ENCODE peak calls at places on chromosomes 13 and 19, in eight cellular contexts. B is choroid plexus epithelial cell, M is right atrium auricular region, N is uterus, V is mucosa of descending colon, P is body of pancreas, R is cardiac fibroblast, Z is prostate gland. U is an unnamed sample.

GRCh38 chr13:82698941-82699340 is 1183.3 kb downstream of the SLITRK1 start:
- DNase-seq in B (no peak), M (no peak), N (no peak), V (no peak), P (no peak), R (no peak), Z (no peak), U (no peak)

GRCh38 chr13:105139380-105140285 is 1395.8 kb downstream of the EFNB2 start:
- DNase-seq in B (peak; percentile 8), M (peak; percentile 59), N (no peak), V (peak; percentile 55), P (no peak), R (peak; percentile 50), Z (no peak), U (peak; percentile 37)

GRCh38 chr13:107322228-107322627 is 754.3 kb upstream of the ARGLU1 start:
- DNase-seq in B (no peak), M (no peak), N (no peak), V (no peak), P (no peak), R (no peak), Z (no peak), U (no peak)

GRCh38 chr13:79423801-79424642 is 18.0 kb upstream of the RBM26 start:
- DNase-seq in B (peak; percentile 77), M (no peak), N (no peak), V (no peak), P (no peak), R (peak; percentile 78), Z (no peak), U (no peak)

GRCh38 chr19:13825489-13826475 is 30.5 kb downstream of the ZSWIM4 start:
- DNase-seq in B (no peak), M (no peak), N (no peak), V (peak; percentile 63), P (no peak), R (peak; percentile 32), Z (no peak), U (no peak)

GRCh38 chr13:48369988-48370387 is 42.9 kb downstream of the LPAR6 start:
- DNase-seq in B (no peak), M (no peak), N (no peak), V (no peak), P (no peak), R (peak; percentile 3), Z (no peak), U (no peak)

GRCh38 chr19:39199025-39199424 is 2.3 kb downstream of the NCCRP1 start:
- DNase-seq in B (peak; percentile 37), M (no peak), N (peak; percentile 48), V (no peak), P (peak; percentile 95), R (peak; percentile 52), Z (no peak), U (no peak)

GRCh38 chr19:3366761-3367571 is 583 bp downstream of the NFIC start:
- DNase-seq in B (peak; percentile 51), M (no peak), N (peak; percentile 72), V (peak; percentile 66), P (peak; percentile 73), R (no peak), Z (peak; percentile 63), U (no peak)

GRCh38 chr19:18096258-18096657 is 1.3 kb upstream of the MAST3 start:
- DNase-seq in B (no peak), M (no peak), N (no peak), V (no peak), P (no peak), R (no peak), Z (no peak), U (no peak)

GRCh38 chr19:18099623-18099995 is 2.0 kb downstream of the MAST3 start:
- DNase-seq in B (no peak), M (no peak), N (no peak), V (no peak), P (no peak), R (no peak), Z (no peak), U (no peak)

GRCh38 chr19:18097993-18098890 is 664 bp downstream of the MAST3 start:
- DNase-seq in B (no peak), M (no peak), N (no peak), V (no peak), P (no peak), R (no peak), Z (no peak), U (no peak)

GRCh38 chr19:18098891-18099622 is 1.5 kb downstream of the MAST3 start:
- DNase-seq in B (no peak), M (no peak), N (no peak), V (peak; percentile 81), P (no peak), R (no peak), Z (no peak), U (peak; percentile 30)

DNA sequence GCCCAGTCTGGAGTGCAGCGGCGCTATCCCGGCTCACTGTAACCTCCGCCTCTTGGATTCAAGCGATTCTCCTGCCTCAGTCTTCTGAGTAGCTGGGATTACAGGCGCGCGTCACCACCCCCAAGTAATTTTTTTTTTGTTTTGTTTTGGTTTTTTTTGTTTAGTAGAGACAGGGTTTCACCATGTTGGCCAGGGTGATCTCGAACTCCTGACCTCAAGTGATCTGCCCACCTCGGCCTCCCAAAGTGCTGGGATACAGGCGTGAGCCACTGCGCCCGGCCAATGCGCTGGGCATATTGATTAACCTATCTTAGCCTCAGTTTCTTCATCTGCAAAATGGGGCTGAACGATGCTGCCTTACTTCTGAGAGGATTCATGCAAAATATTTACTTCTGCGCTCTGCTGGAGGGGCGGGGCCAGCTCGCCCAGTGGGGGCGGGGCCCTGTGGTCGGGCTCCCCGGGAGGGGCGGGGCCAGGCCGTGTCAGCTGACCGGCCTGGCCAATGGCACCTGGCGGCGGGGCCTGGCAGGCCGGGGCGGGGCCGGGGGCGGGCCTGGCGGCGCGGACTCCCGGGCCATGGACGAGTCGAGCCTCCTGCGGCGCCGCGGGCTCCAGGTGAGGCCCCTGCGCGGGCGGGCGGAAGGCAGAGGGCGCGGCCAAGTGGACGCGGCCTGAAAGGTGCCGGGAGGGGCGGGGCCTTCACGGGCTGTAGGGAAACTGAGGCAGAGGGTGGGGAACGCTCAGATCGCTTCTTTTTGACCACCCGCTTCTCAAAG is at the start of gene MAST3:
- DNase-seq in B (peak; percentile 86), M (peak; percentile 78), N (peak; percentile 59), V (peak; percentile 94), P (peak; percentile 95), R (peak; percentile 79), Z (peak; percentile 78), U (peak; percentile 86)
- H3K4me3 ChIP-seq in B (peak within 1 kb of the TSS; percentile 56), M (peak within 1 kb of the TSS; percentile 27), N (peak within 1 kb of the TSS; percentile 28), V (no peak within 1 kb of the TSS), P (peak within 1 kb of the TSS; percentile 40), R (peak within 1 kb of the TSS; percentile 56), Z (peak within 1 kb of the TSS; percentile 35), U (peak within 1 kb of the TSS; percentile 56)

DNA sequence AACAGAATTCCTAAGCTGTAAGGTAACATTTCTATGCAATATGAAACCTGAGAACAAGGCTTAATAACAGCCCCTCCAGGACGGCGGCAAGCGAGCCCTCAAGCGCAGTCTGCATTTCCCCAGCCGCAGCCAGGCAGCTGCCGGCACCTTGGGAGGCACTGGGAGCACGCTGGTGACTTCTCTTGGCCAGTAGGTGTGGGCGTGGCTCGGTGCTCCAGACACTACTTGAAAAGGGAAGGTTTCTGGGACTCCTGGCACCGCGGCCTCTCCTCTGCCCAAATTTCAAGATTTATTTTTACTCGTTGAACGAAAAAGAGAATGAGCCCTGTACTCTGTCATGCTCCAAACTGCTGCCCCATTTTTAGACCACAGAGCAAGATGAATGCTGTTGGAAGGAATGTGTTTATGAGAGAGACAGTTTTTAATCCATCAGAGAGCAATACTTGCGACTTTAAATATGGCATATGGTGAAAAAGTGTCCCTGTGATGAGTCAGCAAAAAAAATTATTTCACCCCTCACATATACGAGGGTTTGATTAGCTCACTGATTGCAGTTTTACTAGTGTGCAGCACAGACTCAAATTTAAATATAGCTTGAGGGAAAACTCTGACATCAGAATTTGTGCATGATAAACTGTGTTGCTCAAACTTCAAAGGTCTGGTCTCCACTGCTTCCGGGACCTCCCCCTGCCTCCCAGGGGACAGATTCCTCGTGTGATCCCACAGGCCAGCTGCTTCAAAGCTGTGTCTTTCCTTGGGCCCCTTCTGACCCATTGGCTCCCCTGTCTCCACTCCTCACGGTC is 81.3 kb downstream of the COL4A2 start:
- DNase-seq in B (peak; percentile 92), M (no peak), N (peak; percentile 66), V (peak; percentile 34), P (no peak), R (peak; percentile 93), Z (peak; percentile 39), U (no peak)
- H3K4me3 ChIP-seq in B (no peak overlapping the region), M (no peak overlapping the region), N (peak overlapping the region; percentile 11), V (no peak overlapping the region), P (no peak overlapping the region), R (no peak overlapping the region), Z (no peak overlapping the region), U (no peak overlapping the region)

GRCh38 chr13:75869981-75870380 is 233.9 kb downstream of the LMO7 start:
- DNase-seq in B (no peak), M (no peak), N (no peak), V (no peak), P (no peak), R (no peak), Z (no peak), U (no peak)

GRCh38 chr13:75872970-75873369 is 236.8 kb downstream of the LMO7 start:
- DNase-seq in B (no peak), M (no peak), N (no peak), V (no peak), P (no peak), R (no peak), Z (no peak), U (no peak)

GRCh38 chr13:75870397-75870801 is 234.3 kb downstream of the LMO7 start:
- DNase-seq in B (peak; percentile 32), M (no peak), N (peak; percentile 17), V (no peak), P (no peak), R (peak; percentile 50), Z (no peak), U (no peak)

GRCh38 chr13:75873499-75873898 is 237.4 kb downstream of the LMO7 start:
- DNase-seq in B (no peak), M (no peak), N (no peak), V (no peak), P (no peak), R (no peak), Z (no peak), U (no peak)

DNA sequence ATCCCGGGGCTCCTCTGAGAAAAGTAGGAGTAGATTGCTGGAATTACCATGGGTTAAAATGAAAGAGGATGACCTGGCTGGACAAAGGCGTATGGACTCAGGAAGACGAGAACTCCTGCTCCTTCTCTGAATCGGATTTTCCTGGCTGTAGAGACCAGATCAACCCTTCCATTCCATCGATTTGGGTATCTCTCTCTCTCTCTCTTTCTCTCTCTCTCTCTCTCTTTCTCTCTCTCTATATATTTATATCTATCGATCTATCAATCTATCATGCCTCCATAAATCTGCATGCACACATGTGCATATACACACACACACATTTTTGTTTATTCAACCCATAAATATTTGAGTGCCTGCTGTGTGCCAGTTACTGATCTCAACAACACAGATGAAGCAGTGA is 234.9 kb downstream of the LMO7 start:
- DNase-seq in B (no peak), M (no peak), N (no peak), V (no peak), P (no peak), R (no peak), Z (no peak), U (no peak)
- H3K4me3 ChIP-seq in B (no peak overlapping the region), M (no peak overlapping the region), N (no peak overlapping the region), V (no peak overlapping the region), P (no peak overlapping the region), R (peak overlapping the region; percentile 51), Z (no peak overlapping the region), U (no peak overlapping the region)

DNA sequence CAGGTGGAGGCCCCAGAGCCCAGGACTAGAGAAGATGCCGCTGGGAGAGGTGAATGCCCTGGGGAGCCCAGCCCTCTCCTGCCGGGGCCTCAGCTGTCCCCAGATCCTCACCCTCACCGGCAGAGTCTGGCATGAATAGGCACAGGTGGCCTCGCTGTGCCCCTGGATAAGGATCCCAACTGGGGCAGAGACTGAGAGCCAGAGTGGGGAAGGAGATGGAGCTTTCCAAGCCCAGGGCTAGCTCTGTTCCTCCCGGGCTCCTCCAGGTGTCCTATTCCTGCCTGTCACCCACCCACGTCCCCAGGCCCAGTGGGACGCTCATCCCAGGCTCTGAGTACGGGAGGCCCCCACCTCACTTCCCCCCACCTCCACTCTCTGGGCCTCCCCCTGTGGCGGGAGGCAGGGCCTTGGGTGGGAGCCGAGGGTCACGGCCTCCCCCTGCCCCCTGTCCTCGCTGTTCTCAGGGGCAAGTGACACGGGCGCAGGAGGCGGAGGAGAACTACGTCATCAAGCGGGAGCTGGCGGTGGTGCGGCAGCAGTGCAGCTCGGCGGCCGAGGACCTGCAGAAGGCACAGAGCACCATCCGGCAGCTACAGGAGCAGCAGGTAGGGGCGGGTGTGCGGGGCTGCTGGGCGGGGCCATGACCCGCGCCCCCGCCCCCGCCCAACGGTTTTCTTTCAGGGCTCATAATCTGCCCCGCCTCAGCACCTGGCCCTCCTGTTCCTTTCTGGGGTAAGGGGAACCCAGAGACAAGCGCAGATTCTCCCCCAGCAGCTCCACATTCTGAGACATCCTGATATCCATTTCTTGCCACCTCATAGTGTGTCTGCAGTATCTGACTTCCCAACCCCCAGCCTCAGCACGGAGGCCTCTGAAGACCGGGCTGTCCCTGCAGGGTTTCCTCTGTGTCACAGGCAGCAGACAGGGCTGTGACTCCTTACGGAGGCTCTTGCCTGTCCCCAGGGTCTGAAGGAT is 16.2 kb downstream of the PRR36 start:
- DNase-seq in B (no peak), M (no peak), N (no peak), V (peak; percentile 53), P (no peak), R (no peak), Z (no peak), U (no peak)
- H3K4me3 ChIP-seq in B (no peak overlapping the region), M (no peak overlapping the region), N (no peak overlapping the region), V (no peak overlapping the region), P (no peak overlapping the region), R (no peak overlapping the region), Z (no peak overlapping the region), U (no peak overlapping the region)

U was measured in effector memory CD4-positive, alpha-beta T cell.